ENCODE peak calls at places on chromosomes 16 and 17, in nine cellular contexts. L is stimulated activated CD8-positive, alpha-beta memory T cell treated with anti-CD3 and anti-CD28 coated beads, Interleukin-4, amount 100 ng/mL, for 1 hour; E is mucosa of gallbladder; U is heart left ventricle; Z is astrocyte; N is ELF-1; Q is stimulated activated CD4-positive, alpha-beta T cell treated with anti-CD3 and anti-CD28 coated beads, Interleukin-4, amount 100 ng/mL, for 1 hour; P is K562; O is Caki2. D is an unnamed sample.

GRCh38 chr16:9443864-9444263 is 352.4 kb downstream of the HAPSTR1 start:
- DNase-seq in E (no peak), Z (no peak), U (no peak), Q (no peak), P (no peak), L (no peak), N (no peak), O (no peak), D (no peak)

GRCh38 chr17:14061666-14062560 is 7.4 kb upstream of the COX10 start:
- DNase-seq in Z (peak), Q (no peak), N (peak), U (peak), L (no peak), E (peak), O (no peak), P (no peak), D (no peak)

GRCh38 chr16:60310836-60311445 is 1576.8 kb upstream of the GOT2 start:
- DNase-seq in Z (no peak), O (no peak), Q (no peak), L (no peak), U (no peak), P (no peak), E (no peak), N (no peak), D (no peak)

GRCh38 chr16:88014201-88014781 is 63.1 kb downstream of the BANP start:
- DNase-seq in L (no peak), N (no peak), Z (peak), E (no peak), P (no peak), Q (no peak), O (peak), U (no peak), D (no peak)

GRCh38 chr17:38898812-38899348 is 26.5 kb upstream of the LASP1NB start:
- DNase-seq in O (no peak), L (peak), Q (peak), U (no peak), P (peak), E (peak), Z (no peak), N (no peak), D (no peak)

GRCh38 chr17:82126479-82127314 is 28.7 kb upstream of the FASN start:
- DNase-seq in L (peak), Q (peak), O (no peak), U (no peak), P (no peak), E (no peak), Z (no peak), N (no peak), D (no peak)

GRCh38 chr17:48429638-48430586 is at the start of gene SKAP1:
- DNase-seq in E (no peak), U (no peak), N (peak), Z (no peak), P (no peak), L (peak), O (no peak), Q (peak), D (no peak)

GRCh38 chr17:79269620-79270019 is 195.0 kb downstream of the ENGASE start:
- DNase-seq in Q (no peak), N (peak), P (no peak), Z (no peak), O (no peak), U (no peak), E (no peak), L (no peak), D (no peak)

GRCh38 chr17:4897785-4898184 is 1.6 kb upstream of the C17orf107 start:
- DNase-seq in P (no peak), E (no peak), Z (no peak), Q (no peak), O (no peak), N (no peak), U (no peak), L (no peak), D (no peak)

GRCh38 chr16:50336884-50337283 is 31.9 kb downstream of the BRD7 start:
- DNase-seq in P (no peak), U (no peak), Q (no peak), L (no peak), E (no peak), O (no peak), N (no peak), Z (no peak), D (no peak)

GRCh38 chr17:21453144-21453982 is 77.2 kb downstream of the KCNJ12 start:
- DNase-seq in Z (no peak), U (no peak), P (no peak), E (no peak), L (no peak), Q (no peak), O (no peak), N (no peak), D (no peak)

GRCh38 chr16:72658888-72659717 is 388.8 kb downstream of the ZFHX3 start:
- DNase-seq in Q (no peak), U (no peak), P (no peak), E (no peak), Z (peak), L (no peak), N (no peak), O (no peak), D (no peak)

GRCh38 chr16:89115216-89115949 is 21.7 kb downstream of the ACSF3 start:
- DNase-seq in E (peak), Q (peak), U (peak), O (no peak), P (peak), N (no peak), L (peak), Z (peak), D (no peak)

GRCh38 chr16:1899641-1900451 is 18.4 kb downstream of the HS3ST6 start:
- DNase-seq in L (no peak), N (no peak), Z (no peak), Q (no peak), E (peak), P (no peak), U (no peak), O (no peak), D (no peak)

GRCh38 chr16:86669937-86670772 is 91.8 kb downstream of the FOXL1 start:
- DNase-seq in Z (no peak), O (no peak), E (no peak), P (no peak), Q (no peak), L (no peak), N (no peak), U (peak), D (no peak)

GRCh38 chr16:15773964-15774363 is 82.9 kb downstream of the MYH11 start:
- DNase-seq in O (no peak), L (no peak), U (no peak), E (no peak), N (no peak), P (no peak), Z (no peak), Q (no peak), D (no peak)

GRCh38 chr16:17556276-17557052 is 85.7 kb upstream of the XYLT1 start:
- DNase-seq in L (no peak), P (peak), U (no peak), Q (no peak), N (peak), O (peak), Z (peak), E (no peak), D (no peak)

GRCh38 chr17:6560496-6560895 is 4.1 kb upstream of the PITPNM3 start:
- DNase-seq in E (no peak), L (no peak), Q (no peak), P (no peak), Z (no peak), O (no peak), U (no peak), N (no peak), D (no peak)

GRCh38 chr17:44170499-44171201 is at the start of gene ASB16:
- DNase-seq in U (peak), E (no peak), P (no peak), O (no peak), Z (no peak), Q (no peak), L (no peak), N (peak), D (no peak)

GRCh38 chr17:14396542-14396941 is 95.7 kb downstream of the HS3ST3B1 start:
- DNase-seq in E (no peak), Q (no peak), O (no peak), Z (no peak), P (no peak), N (no peak), L (no peak), U (no peak), D (no peak)

GRCh38 chr17:17533901-17534441 is 37.8 kb upstream of the RASD1 start:
- DNase-seq in O (no peak), Q (no peak), N (no peak), Z (no peak), E (peak), L (no peak), P (no peak), U (no peak), D (no peak)

GRCh38 chr17:61680921-61681320 is 89.9 kb upstream of the NACA2 start:
- DNase-seq in E (no peak), Q (no peak), O (no peak), P (no peak), N (no peak), U (no peak), L (no peak), Z (no peak), D (no peak)

GRCh38 chr16:66717776-66718175 is 21.2 kb upstream of the CMTM4 start:
- DNase-seq in N (peak), O (no peak), P (no peak), U (no peak), L (no peak), Q (no peak), Z (no peak), E (no peak), D (no peak)

GRCh38 chr17:50304781-50305404 is 30.6 kb downstream of the TMEM92 start:
- DNase-seq in O (no peak), P (no peak), U (no peak), L (no peak), N (peak), Q (no peak), Z (peak), E (peak), D (no peak)

GRCh38 chr17:80320496-80320895 is 59.8 kb downstream of the RNF213 start:
- DNase-seq in O (no peak), Q (no peak), P (no peak), L (no peak), E (no peak), N (no peak), Z (no peak), U (no peak), D (no peak)

GRCh38 chr16:15415411-15416070 is 18.8 kb upstream of the BMERB1 start:
- DNase-seq in N (no peak), L (no peak), E (no peak), Q (no peak), Z (peak), P (no peak), O (peak), U (no peak), D (no peak)

GRCh38 chr16:29825145-29826044 is 5.1 kb downstream of the MVP start:
- DNase-seq in Q (peak), Z (peak), P (peak), U (peak), E (no peak), L (no peak), N (no peak), O (peak), D (no peak)

GRCh38 chr17:62627904-62628603 is 584 bp downstream of the MRC2 start:
- DNase-seq in P (peak), N (no peak), U (peak), Q (peak), E (no peak), O (peak), L (no peak), Z (peak), D (no peak)

GRCh38 chr17:65553646-65554567 is 7.5 kb downstream of the AXIN2 start:
- DNase-seq in O (no peak), Q (no peak), N (no peak), L (no peak), E (no peak), U (no peak), Z (no peak), P (no peak), D (no peak)

GRCh38 chr16:10136916-10137315 is 45.3 kb downstream of the GRIN2A start:
- DNase-seq in U (no peak), N (peak), P (no peak), L (no peak), Q (no peak), Z (no peak), O (no peak), E (no peak), D (no peak)

GRCh38 chr16:50644730-50645129 is 36.4 kb downstream of the SNX20 start:
- DNase-seq in N (no peak), Z (peak), P (no peak), Q (peak), E (peak), U (no peak), L (no peak), O (no peak), D (no peak)

GRCh38 chr16:66359012-66359411 is 7.5 kb upstream of the CDH5 start:
- DNase-seq in L (no peak), P (no peak), O (no peak), Q (no peak), Z (peak), N (no peak), E (no peak), U (no peak), D (no peak)

GRCh38 chr16:65297453-65297852 is 175.6 kb upstream of the CDH11 start:
- DNase-seq in Q (no peak), L (no peak), U (no peak), P (no peak), N (no peak), Z (no peak), E (no peak), O (no peak), D (no peak)

GRCh38 chr16:3022208-3022696 is 1.5 kb downstream of the HCFC1R1 start:
- DNase-seq in U (peak), Q (peak), E (peak), L (peak), P (peak), O (peak), N (peak), Z (peak), D (no peak)

GRCh38 chr17:973053-973452 is 6.5 kb downstream of the NXN start:
- DNase-seq in Z (peak), P (no peak), E (no peak), U (no peak), Q (no peak), L (no peak), O (peak), N (peak), D (no peak)

GRCh38 chr16:11105038-11105903 is 150.7 kb downstream of the SOCS1 start:
- DNase-seq in O (peak), N (peak), P (peak), Q (peak), E (peak), U (no peak), Z (peak), L (no peak), D (peak)

GRCh38 chr16:81723098-81723723 is 55.9 kb upstream of the PLCG2 start:
- DNase-seq in L (no peak), N (peak), E (peak), Z (peak), Q (no peak), U (no peak), O (peak), P (peak), D (peak)

GRCh38 chr17:83056583-83057396 is 22.6 kb upstream of the METRNL start:
- DNase-seq in E (peak), L (no peak), P (no peak), N (no peak), Z (no peak), O (peak), U (no peak), Q (no peak), D (no peak)

D was measured in SK-N-MC.